ENCODE peak calls at places on chromosomes 4 and X, in nine cellular contexts. One of them, this sample, is unnamed.

GRCh38 chr4:162952232-162952631 is 214.5 kb downstream of the NAF1 start:
- DNase-seq in GM13976: no peak
- DNase-seq in B cell: no peak
- DNase-seq in OCI-LY7: no peak
- DNase-seq in upper lobe of right lung: no peak
- DNase-seq in cardiac muscle cell: no peak
- DNase-seq in psoas muscle: no peak
- DNase-seq in AG04449: no peak
- DNase-seq in fibroblast of the aortic adventitia: no peak
- DNase-seq in this sample: no peak

GRCh38 chr4:39320381-39321115 is 45.6 kb downstream of the RFC1 start:
- DNase-seq in OCI-LY7: no peak
- DNase-seq in GM13976: no peak
- DNase-seq in fibroblast of the aortic adventitia: peak
- DNase-seq in psoas muscle: no peak
- DNase-seq in cardiac muscle cell: no peak
- DNase-seq in AG04449: peak
- DNase-seq in upper lobe of right lung: no peak
- DNase-seq in B cell: no peak
- DNase-seq in this sample: no peak

GRCh38 chrX:154074199-154074598 is 23.3 kb downstream of the MECP2 start:
- DNase-seq in B cell: no peak
- DNase-seq in GM13976: no peak
- DNase-seq in upper lobe of right lung: no peak
- DNase-seq in fibroblast of the aortic adventitia: peak
- DNase-seq in cardiac muscle cell: peak
- DNase-seq in AG04449: peak
- DNase-seq in OCI-LY7: no peak
- DNase-seq in psoas muscle: no peak
- DNase-seq in this sample: no peak

GRCh38 chr4:76279462-76279861 is 27.1 kb upstream of the STBD1 start:
- DNase-seq in AG04449: no peak
- DNase-seq in OCI-LY7: no peak
- DNase-seq in upper lobe of right lung: no peak
- DNase-seq in cardiac muscle cell: no peak
- DNase-seq in psoas muscle: no peak
- DNase-seq in B cell: no peak
- DNase-seq in GM13976: no peak
- DNase-seq in fibroblast of the aortic adventitia: no peak
- DNase-seq in this sample: no peak

GRCh38 chr4:165461176-165461835 is 82.5 kb downstream of the CPE start:
- DNase-seq in psoas muscle: no peak
- DNase-seq in AG04449: peak
- DNase-seq in GM13976: no peak
- DNase-seq in fibroblast of the aortic adventitia: peak
- DNase-seq in B cell: no peak
- DNase-seq in cardiac muscle cell: no peak
- DNase-seq in OCI-LY7: no peak
- DNase-seq in upper lobe of right lung: no peak
- DNase-seq in this sample: no peak

GRCh38 chr4:100736651-100737450 is 219.0 kb upstream of the EMCN start:
- DNase-seq in B cell: no peak
- DNase-seq in fibroblast of the aortic adventitia: peak
- DNase-seq in upper lobe of right lung: no peak
- DNase-seq in psoas muscle: no peak
- DNase-seq in OCI-LY7: no peak
- DNase-seq in AG04449: no peak
- DNase-seq in cardiac muscle cell: peak
- DNase-seq in GM13976: no peak
- DNase-seq in this sample: no peak

GRCh38 chr4:141587897-141588296 is 48.5 kb upstream of the IL15 start:
- DNase-seq in OCI-LY7: no peak
- DNase-seq in psoas muscle: no peak
- DNase-seq in GM13976: no peak
- DNase-seq in fibroblast of the aortic adventitia: no peak
- DNase-seq in upper lobe of right lung: no peak
- DNase-seq in AG04449: no peak
- DNase-seq in cardiac muscle cell: no peak
- DNase-seq in B cell: no peak
- DNase-seq in this sample: no peak

GRCh38 chrX:1380672-1381233 is 11.2 kb downstream of the SLC25A6 start:
- DNase-seq in fibroblast of the aortic adventitia: no peak
- DNase-seq in upper lobe of right lung: peak
- DNase-seq in GM13976: peak
- DNase-seq in cardiac muscle cell: no peak
- DNase-seq in AG04449: no peak
- DNase-seq in B cell: no peak
- DNase-seq in psoas muscle: no peak
- DNase-seq in OCI-LY7: no peak
- DNase-seq in this sample: no peak

GRCh38 chr4:120915311-120915710 is 7.2 kb downstream of the PRDM5 start:
- DNase-seq in GM13976: no peak
- DNase-seq in OCI-LY7: no peak
- DNase-seq in B cell: no peak
- DNase-seq in psoas muscle: no peak
- DNase-seq in fibroblast of the aortic adventitia: no peak
- DNase-seq in cardiac muscle cell: no peak
- DNase-seq in AG04449: no peak
- DNase-seq in upper lobe of right lung: no peak
- DNase-seq in this sample: no peak

GRCh38 chrX:73478961-73479360 is 32.1 kb downstream of the CDX4 start:
- DNase-seq in GM13976: no peak
- DNase-seq in fibroblast of the aortic adventitia: no peak
- DNase-seq in AG04449: no peak
- DNase-seq in psoas muscle: no peak
- DNase-seq in cardiac muscle cell: no peak
- DNase-seq in upper lobe of right lung: no peak
- DNase-seq in B cell: no peak
- DNase-seq in OCI-LY7: no peak
- DNase-seq in this sample: no peak

GRCh38 chr4:147837435-147837834 is 105.5 kb downstream of the ARHGAP10 start:
- DNase-seq in fibroblast of the aortic adventitia: no peak
- DNase-seq in psoas muscle: no peak
- DNase-seq in OCI-LY7: peak
- DNase-seq in B cell: no peak
- DNase-seq in AG04449: no peak
- DNase-seq in cardiac muscle cell: no peak
- DNase-seq in upper lobe of right lung: no peak
- DNase-seq in GM13976: no peak
- DNase-seq in this sample: no peak

GRCh38 chr4:2337896-2338295 is 76.0 kb upstream of the MXD4 start:
- DNase-seq in AG04449: no peak
- DNase-seq in upper lobe of right lung: no peak
- DNase-seq in OCI-LY7: no peak
- DNase-seq in cardiac muscle cell: no peak
- DNase-seq in GM13976: no peak
- DNase-seq in fibroblast of the aortic adventitia: no peak
- DNase-seq in B cell: no peak
- DNase-seq in psoas muscle: no peak
- DNase-seq in this sample: peak

GRCh38 chr4:128924951-128925350 is 115.5 kb downstream of the JADE1 start:
- DNase-seq in GM13976: no peak
- DNase-seq in B cell: no peak
- DNase-seq in AG04449: no peak
- DNase-seq in upper lobe of right lung: no peak
- DNase-seq in fibroblast of the aortic adventitia: peak
- DNase-seq in psoas muscle: no peak
- DNase-seq in cardiac muscle cell: no peak
- DNase-seq in OCI-LY7: no peak
- DNase-seq in this sample: no peak

GRCh38 chr4:108168672-108169562 is at the start of gene LEF1:
- DNase-seq in cardiac muscle cell: peak
- DNase-seq in upper lobe of right lung: peak
- DNase-seq in OCI-LY7: peak
- DNase-seq in AG04449: no peak
- DNase-seq in B cell: peak
- DNase-seq in psoas muscle: peak
- DNase-seq in GM13976: peak
- DNase-seq in fibroblast of the aortic adventitia: peak
- DNase-seq in this sample: peak

GRCh38 chr4:98484031-98484430 is 174.4 kb downstream of the TSPAN5 start:
- DNase-seq in cardiac muscle cell: no peak
- DNase-seq in fibroblast of the aortic adventitia: peak
- DNase-seq in OCI-LY7: no peak
- DNase-seq in upper lobe of right lung: no peak
- DNase-seq in AG04449: no peak
- DNase-seq in psoas muscle: no peak
- DNase-seq in B cell: no peak
- DNase-seq in GM13976: no peak
- DNase-seq in this sample: no peak

GRCh38 chr4:37531156-37531555 is 155.0 kb downstream of the RELL1 start:
- DNase-seq in cardiac muscle cell: no peak
- DNase-seq in OCI-LY7: no peak
- DNase-seq in GM13976: no peak
- DNase-seq in upper lobe of right lung: no peak
- DNase-seq in B cell: no peak
- DNase-seq in fibroblast of the aortic adventitia: no peak
- DNase-seq in psoas muscle: no peak
- DNase-seq in AG04449: no peak
- DNase-seq in this sample: no peak

GRCh38 chr4:8409271-8410065 is 31.1 kb downstream of the ACOX3 start:
- DNase-seq in OCI-LY7: no peak
- DNase-seq in AG04449: no peak
- DNase-seq in GM13976: no peak
- DNase-seq in cardiac muscle cell: no peak
- DNase-seq in upper lobe of right lung: no peak
- DNase-seq in psoas muscle: peak
- DNase-seq in B cell: no peak
- DNase-seq in fibroblast of the aortic adventitia: peak
- DNase-seq in this sample: no peak

GRCh38 chrX:53456254-53456653 is 22.1 kb upstream of the HSD17B10 start:
- DNase-seq in GM13976: no peak
- DNase-seq in fibroblast of the aortic adventitia: no peak
- DNase-seq in upper lobe of right lung: no peak
- DNase-seq in cardiac muscle cell: no peak
- DNase-seq in psoas muscle: no peak
- DNase-seq in B cell: no peak
- DNase-seq in AG04449: no peak
- DNase-seq in OCI-LY7: no peak
- DNase-seq in this sample: no peak

GRCh38 chrX:110310000-110310790 is 7.7 kb downstream of the AMMECR1 start:
- DNase-seq in OCI-LY7: no peak
- DNase-seq in upper lobe of right lung: no peak
- DNase-seq in fibroblast of the aortic adventitia: no peak
- DNase-seq in cardiac muscle cell: peak
- DNase-seq in B cell: no peak
- DNase-seq in GM13976: no peak
- DNase-seq in AG04449: no peak
- DNase-seq in psoas muscle: no peak
- DNase-seq in this sample: no peak

GRCh38 chr4:122577808-122578781 is 42.8 kb downstream of the IL21 start:
- DNase-seq in upper lobe of right lung: no peak
- DNase-seq in B cell: peak
- DNase-seq in cardiac muscle cell: peak
- DNase-seq in GM13976: peak
- DNase-seq in OCI-LY7: peak
- DNase-seq in fibroblast of the aortic adventitia: peak
- DNase-seq in AG04449: peak
- DNase-seq in psoas muscle: no peak
- DNase-seq in this sample: peak

GRCh38 chr4:122576261-122577188 is 44.3 kb downstream of the IL21 start:
- DNase-seq in AG04449: no peak
- DNase-seq in B cell: peak
- DNase-seq in psoas muscle: no peak
- DNase-seq in upper lobe of right lung: no peak
- DNase-seq in GM13976: peak
- DNase-seq in OCI-LY7: peak
- DNase-seq in cardiac muscle cell: peak
- DNase-seq in fibroblast of the aortic adventitia: peak
- DNase-seq in this sample: peak

GRCh38 chr4:122577189-122577553 is 43.7 kb downstream of the IL21 start:
- DNase-seq in fibroblast of the aortic adventitia: no peak
- DNase-seq in AG04449: no peak
- DNase-seq in GM13976: no peak
- DNase-seq in psoas muscle: no peak
- DNase-seq in upper lobe of right lung: no peak
- DNase-seq in OCI-LY7: no peak
- DNase-seq in B cell: no peak
- DNase-seq in cardiac muscle cell: no peak
- DNase-seq in this sample: no peak
- TF ChIP-seq CTCF in fibroblast of the aortic adventitia: no peak
- TF ChIP-seq CTCF in AG04449: no peak
- TF ChIP-seq CTCF in GM13976: no peak
- TF ChIP-seq CTCF in psoas muscle: no peak
- TF ChIP-seq CTCF in upper lobe of right lung: peak
- TF ChIP-seq CTCF in OCI-LY7: no peak
- TF ChIP-seq CTCF in B cell: no peak
- TF ChIP-seq CTCF in cardiac muscle cell: no peak
- TF ChIP-seq CTCF in this sample: no peak

GRCh38 chrX:23935116-23935515 is 27.3 kb downstream of the CXorf58 start:
- DNase-seq in upper lobe of right lung: no peak
- DNase-seq in cardiac muscle cell: no peak
- DNase-seq in B cell: no peak
- DNase-seq in fibroblast of the aortic adventitia: peak
- DNase-seq in AG04449: no peak
- DNase-seq in psoas muscle: no peak
- DNase-seq in GM13976: no peak
- DNase-seq in OCI-LY7: no peak
- DNase-seq in this sample: no peak
- TF ChIP-seq CTCF in upper lobe of right lung: no peak
- TF ChIP-seq CTCF in cardiac muscle cell: no peak
- TF ChIP-seq CTCF in B cell: no peak
- TF ChIP-seq CTCF in fibroblast of the aortic adventitia: no peak
- TF ChIP-seq CTCF in AG04449: no peak
- TF ChIP-seq CTCF in psoas muscle: no peak
- TF ChIP-seq CTCF in GM13976: no peak
- TF ChIP-seq CTCF in OCI-LY7: no peak
- TF ChIP-seq CTCF in this sample: no peak

DNA sequence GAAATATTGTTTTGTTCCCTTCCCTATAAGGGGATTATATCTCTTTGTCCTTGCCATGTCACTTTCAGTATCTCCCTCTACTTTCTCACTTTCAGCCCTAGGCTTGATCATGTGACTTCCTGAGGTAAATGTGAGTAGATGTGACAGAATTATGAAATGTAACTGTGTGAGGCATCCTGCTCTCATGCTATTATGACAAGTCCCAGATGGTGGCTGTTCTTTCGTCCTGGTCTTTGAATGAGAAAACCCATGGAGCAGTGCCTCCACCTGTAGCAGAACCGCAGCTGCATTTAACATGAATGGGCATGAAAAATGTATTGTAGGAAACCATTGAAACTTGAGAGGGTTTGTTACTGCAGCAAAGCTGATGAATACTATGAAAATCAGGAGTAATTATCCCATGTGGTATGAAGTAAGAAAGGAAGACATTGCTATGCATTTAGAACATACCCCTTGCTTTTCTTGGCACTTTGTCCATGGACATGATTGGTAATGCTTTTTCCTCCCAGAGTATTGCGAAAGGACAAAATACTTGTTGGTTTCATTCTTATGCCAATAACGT is 202.2 kb upstream of the GPRIN3 start:
- DNase-seq in OCI-LY7: no peak
- DNase-seq in fibroblast of the aortic adventitia: peak
- DNase-seq in AG04449: peak
- DNase-seq in upper lobe of right lung: no peak
- DNase-seq in B cell: no peak
- DNase-seq in GM13976: peak
- DNase-seq in cardiac muscle cell: no peak
- DNase-seq in psoas muscle: no peak
- DNase-seq in this sample: peak
- TF ChIP-seq CTCF in OCI-LY7: no peak
- TF ChIP-seq CTCF in fibroblast of the aortic adventitia: no peak
- TF ChIP-seq CTCF in AG04449: no peak
- TF ChIP-seq CTCF in upper lobe of right lung: no peak
- TF ChIP-seq CTCF in B cell: no peak
- TF ChIP-seq CTCF in GM13976: no peak
- TF ChIP-seq CTCF in cardiac muscle cell: no peak
- TF ChIP-seq CTCF in psoas muscle: no peak
- TF ChIP-seq CTCF in this sample: no peak

GRCh38 chr4:138938371-138938699 is 77.2 kb upstream of the NOCT start:
- DNase-seq in upper lobe of right lung: no peak
- DNase-seq in GM13976: peak
- DNase-seq in psoas muscle: no peak
- DNase-seq in B cell: peak
- DNase-seq in fibroblast of the aortic adventitia: peak
- DNase-seq in cardiac muscle cell: peak
- DNase-seq in AG04449: no peak
- DNase-seq in OCI-LY7: peak
- DNase-seq in this sample: peak
- TF ChIP-seq CTCF in upper lobe of right lung: peak
- TF ChIP-seq CTCF in GM13976: peak
- TF ChIP-seq CTCF in psoas muscle: peak
- TF ChIP-seq CTCF in B cell: peak
- TF ChIP-seq CTCF in fibroblast of the aortic adventitia: peak
- TF ChIP-seq CTCF in cardiac muscle cell: peak
- TF ChIP-seq CTCF in AG04449: peak
- TF ChIP-seq CTCF in OCI-LY7: peak
- TF ChIP-seq CTCF in this sample: no peak

This sample was measured in GM20000.